ENCODE peak calls at places on chromosomes 5 and 9, in five cellular contexts. U, L, W, T and O are unnamed samples.
A peak's percentile ranks its signal among the peaks of the same experiment; 100 is the strongest.

GRCh38 chr5:166117062-166117743 is 2174.2 kb upstream of the WWC1 start:
- DNase-seq in U (no peak), L (no peak), W (no peak), T (no peak), O (no peak)

GRCh38 chr5:102312586-102312985 is 16.5 kb upstream of the SLCO4C1 start:
- DNase-seq in U (no peak), L (no peak), W (no peak), T (no peak), O (no peak)

GRCh38 chr9:17059465-17059864 is 75.4 kb upstream of the CNTLN start:
- DNase-seq in U (no peak), L (no peak), W (no peak), T (no peak), O (no peak)

GRCh38 chr5:172114875-172115422 is 73.1 kb downstream of the STK10 start:
- DNase-seq in U (no peak), L (no peak), W (peak; percentile 93), T (no peak), O (no peak)

GRCh38 chr5:146084376-146084775 is 21.0 kb downstream of the PLAC8L1 start:
- DNase-seq in U (no peak), L (no peak), W (no peak), T (no peak), O (no peak)

GRCh38 chr9:77807295-77807694 is 159.2 kb upstream of the GNA14 start:
- DNase-seq in U (no peak), L (peak; percentile 84), W (no peak), T (peak; percentile 17), O (peak; percentile 15)

GRCh38 chr9:115063058-115063850 is 54.7 kb downstream of the TNC start:
- DNase-seq in U (no peak), L (no peak), W (no peak), T (no peak), O (no peak)

GRCh38 chr9:113619156-113619861 is 155.8 kb downstream of the RGS3 start:
- DNase-seq in U (no peak), L (no peak), W (no peak), T (no peak), O (no peak)

GRCh38 chr9:85508616-85509015 is 233.1 kb downstream of the AGTPBP1 start:
- DNase-seq in U (no peak), L (peak; percentile 9), W (no peak), T (no peak), O (no peak)

GRCh38 chr5:175588709-175589429 is 69.0 kb upstream of the HRH2 start:
- DNase-seq in U (no peak), L (no peak), W (no peak), T (no peak), O (no peak)

GRCh38 chr9:38484076-38484637 is 59.9 kb upstream of the IGFBPL1 start:
- DNase-seq in U (no peak), L (no peak), W (no peak), T (no peak), O (no peak)

GRCh38 chr9:132769895-132770774 is 99.9 kb downstream of the GTF3C4 start:
- DNase-seq in U (no peak), L (peak; percentile 14), W (peak; percentile 12), T (peak; percentile 44), O (no peak)

GRCh38 chr5:172178301-172179031 is 9.6 kb downstream of the STK10 start:
- DNase-seq in U (no peak), L (no peak), W (no peak), T (no peak), O (no peak)

GRCh38 chr9:690517-691111 is 150.9 kb upstream of the DMRT1 start:
- DNase-seq in U (no peak), L (no peak), W (no peak), T (no peak), O (no peak)

GRCh38 chr9:112793213-112793810 is 42.8 kb downstream of the SNX30 start:
- DNase-seq in U (peak; percentile 51), L (peak; percentile 57), W (peak; percentile 34), T (peak; percentile 48), O (peak; percentile 69)

GRCh38 chr9:61670616-61671015 is 480.8 kb downstream of the SPATA31A7 start:
- DNase-seq in U (no peak), L (no peak), W (no peak), T (no peak), O (no peak)

GRCh38 chr9:136665111-136665703 is 2.5 kb downstream of the EGFL7 start:
- DNase-seq in U (no peak), L (no peak), W (no peak), T (peak; percentile 76), O (no peak)

GRCh38 chr9:26292943-26293342 is 599.7 kb downstream of the CAAP1 start:
- DNase-seq in U (no peak), L (no peak), W (no peak), T (peak; percentile 12), O (no peak)

GRCh38 chr5:97750576-97750975 is 567.5 kb upstream of the RIOK2 start:
- DNase-seq in U (no peak), L (no peak), W (no peak), T (no peak), O (no peak)

GRCh38 chr9:123073991-123074422 is 40.5 kb downstream of the GPR21 start:
- DNase-seq in U (no peak), L (no peak), W (no peak), T (no peak), O (no peak)

GRCh38 chr5:138724470-138725146 is 28.6 kb upstream of the CTNNA1 start:
- DNase-seq in U (no peak), L (no peak), W (no peak), T (no peak), O (no peak)
- H3K4me1 ChIP-seq in U (peaks cover 22% of the 10 kb centered on the region), L (peaks cover 69% of the 10 kb centered on the region), W (peaks cover 8% of the 10 kb centered on the region), T (no peaks in the 10 kb centered on the region), O (peaks cover 4% of the 10 kb centered on the region)

DNA sequence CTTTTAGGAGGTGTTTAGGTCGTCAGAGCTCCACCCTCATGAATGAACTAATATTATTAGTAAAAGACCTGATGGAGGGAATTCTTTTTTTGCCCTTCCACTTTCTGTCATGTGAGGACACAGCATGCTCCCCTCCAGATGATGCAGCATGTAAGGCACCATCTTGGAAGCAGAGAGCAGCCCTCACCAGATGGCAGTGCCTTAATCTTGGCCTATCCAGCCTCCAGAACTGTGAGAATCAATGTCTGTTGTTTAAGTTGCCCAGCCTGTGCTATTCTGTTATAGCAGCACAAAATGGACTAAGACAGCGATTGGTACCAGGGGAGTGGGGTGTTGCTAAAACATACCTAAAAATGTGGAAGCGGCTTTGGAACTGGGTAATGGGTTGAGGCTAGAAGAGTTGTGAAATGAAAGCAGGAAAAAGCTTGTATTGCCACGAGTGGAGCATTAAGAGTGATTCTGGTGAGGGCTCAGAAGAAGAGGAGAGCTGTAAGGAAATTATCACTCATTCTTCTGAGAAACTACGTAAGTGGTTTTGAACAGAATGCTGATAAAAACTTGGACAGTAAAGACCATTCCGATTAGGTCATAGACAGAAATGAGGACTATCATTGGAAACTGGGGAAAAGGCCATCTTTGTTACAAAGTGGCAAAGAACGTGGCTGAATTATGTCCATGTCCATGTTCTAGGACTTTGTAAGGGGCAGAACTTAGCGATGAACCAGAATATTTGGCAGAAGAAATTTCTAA is 28.6 kb downstream of the PTPDC1 start:
- DNase-seq in U (no peak), L (no peak), W (no peak), T (no peak), O (no peak)
- TF ChIP-seq REST in U (no peak), L (no peak), W (no peak), T (no peak), O (no peak)

GRCh38 chr5:103469288-103470065 is 93.1 kb downstream of the NUDT12 start:
- DNase-seq in U (no peak), L (no peak), W (no peak), T (no peak), O (no peak)
- H3K4me1 ChIP-seq in U (no peaks in the 10 kb centered on the region), L (no peaks in the 10 kb centered on the region), W (no peaks in the 10 kb centered on the region), T (peaks cover 40% of the 10 kb centered on the region), O (no peaks in the 10 kb centered on the region)

GRCh38 chr5:75239681-75240080 is 3.0 kb upstream of the ANKRD31 start:
- DNase-seq in U (peak; percentile 51), L (peak; percentile 28), W (no peak), T (no peak), O (no peak)

GRCh38 chr5:75234251-75234650 is 2.4 kb downstream of the ANKRD31 start:
- DNase-seq in U (no peak), L (no peak), W (no peak), T (no peak), O (no peak)

GRCh38 chr5:75235711-75236110 is 967 bp downstream of the ANKRD31 start:
- DNase-seq in U (no peak), L (no peak), W (no peak), T (no peak), O (no peak)

GRCh38 chr5:75242067-75242466 is 5.4 kb upstream of the ANKRD31 start:
- DNase-seq in U (no peak), L (no peak), W (no peak), T (no peak), O (no peak)

DNA sequence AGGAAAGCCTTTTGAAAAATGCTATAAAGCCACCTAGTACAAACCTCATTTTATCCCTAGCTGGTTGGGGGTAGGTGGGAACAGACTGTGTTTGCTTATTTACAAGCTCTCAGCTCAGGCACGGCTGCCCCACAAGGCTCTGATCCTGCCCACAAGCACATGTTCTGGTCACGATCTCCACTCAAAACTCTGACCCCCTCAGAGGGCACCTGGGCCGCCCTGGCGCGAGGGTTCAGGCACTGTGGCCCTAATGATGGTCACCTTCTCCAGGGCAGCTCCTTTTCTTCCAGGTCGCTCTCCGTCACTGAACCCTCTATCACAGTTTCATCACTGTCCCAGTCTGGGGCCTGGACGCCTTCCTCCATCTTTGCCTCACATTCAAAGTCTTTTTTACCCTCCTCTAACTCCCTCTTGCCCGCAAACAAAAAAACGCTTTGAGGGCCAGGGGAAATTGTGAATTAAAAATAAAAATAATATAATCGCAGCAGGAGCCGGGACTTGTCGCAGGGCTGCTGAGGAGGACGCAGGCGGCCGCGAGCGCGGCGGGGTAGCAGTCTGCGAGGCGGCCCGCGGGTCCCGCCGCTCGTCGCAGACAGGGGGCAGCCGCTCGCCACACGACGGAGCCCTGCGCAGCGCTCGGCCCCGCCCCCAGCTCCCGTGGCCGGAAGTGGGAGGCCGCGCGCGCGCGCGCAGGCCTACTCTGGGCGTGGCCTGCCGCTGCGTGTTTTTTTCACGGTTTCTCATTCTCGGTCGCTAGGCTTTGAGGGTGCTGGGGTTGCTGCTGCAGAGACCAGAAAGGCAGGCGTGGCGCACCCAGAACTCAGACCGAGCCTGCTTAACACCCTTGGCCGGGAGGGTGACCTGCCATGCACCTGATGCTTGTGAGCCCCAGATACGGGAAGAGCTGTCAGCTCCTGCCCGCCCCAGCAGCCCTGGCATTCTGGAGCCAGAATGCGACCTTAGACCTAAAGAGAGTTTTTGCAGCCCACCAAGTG is at the start of gene ANKRD31:
- DNase-seq in U (peak; percentile 22), L (peak; percentile 43), W (peak; percentile 42), T (peak; percentile 79), O (peak; percentile 20)
- TF ChIP-seq REST in U (no peak), L (no peak), W (no peak), T (no peak), O (no peak)

GRCh38 chr5:72156921-72157320 is 49.6 kb downstream of the MAP1B start:
- DNase-seq in U (no peak), L (no peak), W (no peak), T (no peak), O (no peak)

GRCh38 chr5:72151646-72152045 is 44.4 kb downstream of the MAP1B start:
- DNase-seq in U (no peak), L (no peak), W (no peak), T (no peak), O (no peak)

GRCh38 chr5:72152506-72152905 is 45.2 kb downstream of the MAP1B start:
- DNase-seq in U (no peak), L (no peak), W (no peak), T (no peak), O (no peak)

GRCh38 chr5:72153551-72153950 is 46.3 kb downstream of the MAP1B start:
- DNase-seq in U (no peak), L (no peak), W (no peak), T (no peak), O (no peak)

GRCh38 chr5:72154076-72154756 is 46.9 kb downstream of the MAP1B start:
- DNase-seq in U (no peak), L (no peak), W (no peak), T (no peak), O (no peak)
- H3K4me1 ChIP-seq in U (peaks cover 21% of the 10 kb centered on the region), L (peaks cover 21% of the 10 kb centered on the region), W (no peaks in the 10 kb centered on the region), T (peaks cover 73% of the 10 kb centered on the region), O (no peaks in the 10 kb centered on the region)

GRCh38 chr5:76403713-76403962 is 553 bp downstream of the IQGAP2 start:
- DNase-seq in U (no peak), L (no peak), W (no peak), T (peak; percentile 42), O (no peak)
- TF ChIP-seq REST in U (no peak), L (no peak), W (no peak), T (no peak), O (no peak)